ENCODE peak calls at places on chromosomes 4 and X, in five cellular contexts. Y is thoracic aorta, P is psoas muscle, O is tibial nerve, U is endothelial cell of umbilical vein. L is an unnamed sample. For H3K36me3, the result is how much of the 10 kb centered on the place peaks cover.

GRCh38 chr4:135240796-135241195 is 1039.2 kb upstream of the PABPC4L start:
- DNase-seq in U (no peak), P (no peak), Y (no peak), O (no peak), L (peak)

GRCh38 chr4:151700566-151701316 is 60.1 kb downstream of the GATB start:
- DNase-seq in O (no peak), Y (no peak), P (no peak), U (no peak), L (no peak)

GRCh38 chr4:4269856-4270255 is 20.1 kb downstream of the LYAR start:
- DNase-seq in P (no peak), U (peak), Y (no peak), O (no peak), L (no peak)

GRCh38 chr4:86653237-86653865 is 59.2 kb downstream of the PTPN13 start:
- DNase-seq in P (no peak), O (no peak), U (peak), Y (no peak), L (no peak)

GRCh38 chr4:185201983-185202962 is 1.5 kb downstream of the CFAP97 start:
- DNase-seq in Y (no peak), U (peak), O (no peak), P (no peak), L (no peak)

GRCh38 chrX:34341258-34341657 is 209.1 kb upstream of the FAM47A start:
- DNase-seq in Y (no peak), P (no peak), O (no peak), U (peak), L (no peak)

GRCh38 chr4:33067221-33067620 is 2347.1 kb downstream of the PCDH7 start:
- DNase-seq in Y (no peak), O (no peak), U (no peak), P (no peak), L (no peak)

GRCh38 chr4:17510582-17510981 is 1.3 kb downstream of the QDPR start:
- DNase-seq in Y (no peak), O (no peak), U (no peak), P (no peak), L (no peak)

GRCh38 chrX:136168929-136169735 is 21.8 kb downstream of the FHL1 start:
- DNase-seq in Y (peak), O (no peak), P (peak), U (peak), L (no peak)

GRCh38 chr4:120636120-120636630 is 286.4 kb downstream of the PRDM5 start:
- DNase-seq in Y (no peak), O (no peak), P (no peak), U (no peak), L (no peak)

GRCh38 chr4:173360587-173361221 is 10.1 kb upstream of the SAP30 start:
- DNase-seq in Y (no peak), P (no peak), U (peak), O (no peak), L (no peak)

GRCh38 chr4:124529131-124529530 is 183.4 kb downstream of the ANKRD50 start:
- DNase-seq in O (no peak), Y (no peak), P (no peak), U (no peak), L (peak)

GRCh38 chr4:173057906-173058305 is 110.7 kb upstream of the GALNT7 start:
- DNase-seq in Y (no peak), O (no peak), U (peak), P (no peak), L (no peak)

GRCh38 chr4:71586087-71586763 is 197.7 kb downstream of the GC start:
- DNase-seq in P (no peak), O (no peak), Y (no peak), U (no peak), L (no peak)

GRCh38 chrX:138026211-138026610 is 460.3 kb downstream of the ZIC3 start:
- DNase-seq in U (no peak), O (no peak), P (no peak), Y (no peak), L (no peak)

GRCh38 chr4:158805628-158806471 is 37.0 kb downstream of the FNIP2 start:
- DNase-seq in O (no peak), Y (no peak), U (no peak), P (no peak), L (no peak)

GRCh38 chrX:136214551-136214950 is 36.6 kb downstream of the MAP7D3 start:
- DNase-seq in O (no peak), Y (no peak), P (no peak), U (peak), L (no peak)

GRCh38 chr4:103895876-103896465 is 176.2 kb upstream of the TACR3 start:
- DNase-seq in Y (no peak), U (no peak), P (no peak), O (no peak), L (no peak)

GRCh38 chr4:83535520-83535944 is 376 bp upstream of the GPAT3 start:
- DNase-seq in O (no peak), U (peak), P (peak), Y (no peak), L (no peak)

GRCh38 chrX:107739541-107739940 is 36.0 kb downstream of the TSC22D3 start:
- DNase-seq in U (no peak), P (no peak), Y (no peak), O (no peak), L (no peak)

GRCh38 chr4:29805871-29806480 is 914.2 kb upstream of the PCDH7 start:
- DNase-seq in O (no peak), Y (no peak), P (no peak), U (no peak), L (peak)

GRCh38 chr4:98657531-98658286 is 702 bp downstream of the TSPAN5 start:
- DNase-seq in P (peak), Y (no peak), O (no peak), U (peak), L (no peak)

GRCh38 chrX:104621781-104622180 is 55.8 kb downstream of the IL1RAPL2 start:
- DNase-seq in Y (no peak), P (no peak), U (no peak), O (no peak), L (no peak)

GRCh38 chr4:114378306-114378903 is 220.2 kb upstream of the UGT8 start:
- DNase-seq in P (no peak), Y (no peak), U (peak), O (no peak), L (no peak)

GRCh38 chr4:15855804-15856475 is 77.8 kb downstream of the CD38 start:
- DNase-seq in Y (no peak), O (peak), U (no peak), P (peak), L (peak)

GRCh38 chrX:49880668-49881067 is 1.4 kb downstream of the USP27X start:
- DNase-seq in O (no peak), P (no peak), U (no peak), Y (no peak), L (no peak)

GRCh38 chrX:9995855-9996339 is 28.7 kb downstream of the CLDN34 start:
- DNase-seq in O (peak), U (peak), Y (peak), P (peak), L (no peak)

GRCh38 chrX:69152398-69152797 is 12.9 kb downstream of the PJA1 start:
- DNase-seq in Y (no peak), P (no peak), O (no peak), U (no peak), L (no peak)

GRCh38 chrX:24260827-24261550 is 52.9 kb downstream of the SUPT20HL2 start:
- DNase-seq in U (peak), Y (no peak), O (no peak), P (no peak), L (no peak)

GRCh38 chrX:148536961-148537360 is 36.5 kb downstream of the AFF2 start:
- DNase-seq in Y (no peak), O (no peak), U (no peak), P (no peak), L (no peak)

GRCh38 chrX:130994671-130995070 is 63.5 kb upstream of the ARHGAP36 start:
- DNase-seq in P (no peak), Y (no peak), U (peak), O (no peak), L (peak)

GRCh38 chr4:25441519-25442117 is 64.6 kb downstream of the ANAPC4 start:
- DNase-seq in P (no peak), U (peak), O (no peak), Y (no peak), L (no peak)

GRCh38 chrX:103250977-103251376 is 4.0 kb downstream of the TCEAL8 start:
- DNase-seq in U (no peak), Y (no peak), O (no peak), P (no peak), L (no peak)

GRCh38 chrX:50448565-50448964 is 22.1 kb downstream of the DGKK start:
- DNase-seq in O (no peak), P (no peak), Y (no peak), U (no peak), L (no peak)

GRCh38 chr4:158799013-158799770 is 30.4 kb downstream of the FNIP2 start:
- DNase-seq in P (no peak), O (no peak), Y (no peak), U (no peak), L (no peak)

GRCh38 chr4:45629717-45630116 is 494.1 kb downstream of the GABRG1 start:
- DNase-seq in O (no peak), P (no peak), U (no peak), Y (no peak), L (no peak)

GRCh38 chr4:119678761-119679160 is 50.2 kb upstream of the PDE5A start:
- DNase-seq in P (no peak), U (no peak), Y (no peak), O (no peak), L (no peak)

GRCh38 chr4:146310319-146311021 is 96.1 kb downstream of the REELD1 start:
- DNase-seq in P (no peak), U (no peak), O (no peak), Y (no peak), L (no peak)

GRCh38 chr4:14168919-14169318 is 541.4 kb upstream of the BOD1L1 start:
- DNase-seq in P (no peak), O (no peak), Y (no peak), U (peak), L (no peak)

GRCh38 chr4:94561249-94562024 is 109.7 kb downstream of the PDLIM5 start:
- DNase-seq in O (no peak), Y (no peak), U (peak), P (no peak), L (no peak)
- H3K27ac ChIP-seq in O (peak), Y (peak), U (peak), P (peak), L (no peak)

DNA sequence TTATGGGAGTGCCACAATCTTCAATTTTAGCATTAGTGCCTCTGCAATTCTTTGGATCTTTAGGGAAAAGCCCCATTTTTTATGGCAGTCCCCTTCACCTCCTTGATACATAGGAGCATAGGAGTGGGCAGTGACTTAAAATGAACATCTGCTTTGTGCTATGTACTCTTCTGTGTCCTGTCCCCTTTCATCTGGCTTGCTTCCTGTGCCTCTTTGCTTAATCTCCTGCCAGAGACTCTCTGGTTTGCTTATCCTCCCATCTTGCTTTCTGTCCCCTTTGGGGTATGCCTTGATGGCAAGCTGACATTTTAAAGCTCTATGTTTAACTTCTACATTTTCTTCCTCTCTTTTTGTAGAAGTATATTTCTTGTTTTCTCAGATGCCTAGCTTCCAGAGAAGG is 12.3 kb downstream of the PGK1 start:
- DNase-seq in P (no peak), O (no peak), U (no peak), Y (no peak), L (no peak)
- H3K36me3 ChIP-seq in P (under half), O (under half), U (under half), Y (under half), L (half or more)

GRCh38 chr4:169334335-169334734 is 63.6 kb upstream of the SH3RF1 start:
- DNase-seq in O (no peak), U (no peak), P (no peak), Y (no peak), L (no peak)
- H3K27ac ChIP-seq in O (no peak), U (no peak), P (no peak), Y (no peak), L (no peak)

GRCh38 chr4:5751918-5752802 is 41.2 kb downstream of the EVC start:
- DNase-seq in O (no peak), Y (no peak), U (peak), P (no peak), L (no peak)
- H3K36me3 ChIP-seq in O (under half), Y (half or more), U (under half), P (under half), L (under half)

DNA sequence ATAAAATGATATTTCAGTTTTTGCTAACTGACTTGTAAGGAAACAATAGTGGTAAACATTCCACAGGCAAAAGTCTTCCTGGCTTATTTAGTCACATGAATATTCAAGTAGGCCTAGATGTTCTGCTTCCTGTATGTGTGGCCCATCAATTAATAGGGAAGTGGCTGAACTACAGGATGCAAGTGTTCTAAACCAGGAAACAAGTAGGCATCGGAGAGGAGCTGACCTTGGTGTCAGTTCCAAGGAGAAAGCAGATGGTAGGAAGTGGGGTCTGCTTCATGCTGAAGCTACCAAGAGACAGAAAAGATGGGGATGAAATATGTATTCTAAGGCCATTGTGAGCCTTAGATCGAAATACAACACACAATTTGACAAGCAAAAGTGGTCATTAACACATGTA is 149.7 kb downstream of the ANTXR2 start:
- DNase-seq in P (no peak), O (no peak), U (peak), Y (no peak), L (no peak)
- H3K27ac ChIP-seq in P (no peak), O (no peak), U (no peak), Y (no peak), L (no peak)

GRCh38 chr4:94574050-94574449 is 122.3 kb downstream of the PDLIM5 start:
- DNase-seq in U (no peak), O (no peak), P (no peak), Y (no peak), L (no peak)
- H3K36me3 ChIP-seq in U (under half), O (under half), P (under half), Y (under half), L (under half)

GRCh38 chr4:164412246-164412645 is 341.7 kb upstream of the SMIM31 start:
- DNase-seq in O (no peak), Y (no peak), P (no peak), U (no peak), L (no peak)
- H3K27ac ChIP-seq in O (no peak), Y (no peak), P (no peak), U (no peak), L (peak)

GRCh38 chrX:101357166-101357795 is 8.7 kb upstream of the TIMM8A start:
- DNase-seq in U (no peak), Y (no peak), O (no peak), P (no peak), L (no peak)

GRCh38 chrX:101362757-101363156 is 14.2 kb upstream of the TIMM8A start:
- DNase-seq in U (peak), P (no peak), Y (no peak), O (no peak), L (no peak)

GRCh38 chrX:101359966-101360365 is 11.4 kb upstream of the TIMM8A start:
- DNase-seq in P (no peak), Y (no peak), O (no peak), U (no peak), L (no peak)

DNA sequence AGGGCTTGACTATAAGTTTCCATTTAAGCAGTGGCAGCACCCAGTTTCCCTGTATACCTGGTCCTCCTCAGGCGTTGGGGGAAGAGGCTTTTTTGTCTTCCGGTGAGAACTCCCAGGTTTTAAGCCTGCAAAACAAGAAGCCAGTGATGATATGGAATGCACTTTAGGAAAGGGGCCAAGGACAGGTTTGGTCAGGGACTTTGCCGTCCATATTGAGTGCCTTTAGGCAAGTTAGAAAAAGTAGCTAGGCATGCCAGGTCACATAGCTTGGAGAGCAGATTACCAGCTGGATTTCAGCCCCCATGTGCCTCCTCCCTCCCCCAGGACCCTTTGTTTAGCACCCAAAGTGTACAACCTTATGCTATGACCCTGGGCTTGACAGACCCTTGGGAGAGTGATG is 13.6 kb upstream of the TIMM8A start:
- DNase-seq in O (no peak), P (no peak), Y (no peak), U (no peak), L (no peak)
- H3K36me3 ChIP-seq in O (under half), P (under half), Y (under half), U (under half), L (under half)

GRCh38 chrX:40524423-40524822 is 56.3 kb upstream of the ATP6AP2 start:
- DNase-seq in Y (no peak), P (no peak), O (no peak), U (no peak), L (no peak)

GRCh38 chrX:40526412-40526811 is 54.4 kb upstream of the ATP6AP2 start:
- DNase-seq in Y (no peak), P (no peak), U (no peak), O (no peak), L (no peak)

GRCh38 chrX:40521868-40522450 is 58.8 kb upstream of the ATP6AP2 start:
- DNase-seq in O (no peak), Y (no peak), U (no peak), P (no peak), L (no peak)

GRCh38 chrX:40527543-40527942 is 53.2 kb upstream of the ATP6AP2 start:
- DNase-seq in Y (no peak), O (no peak), U (no peak), P (no peak), L (no peak)

DNA sequence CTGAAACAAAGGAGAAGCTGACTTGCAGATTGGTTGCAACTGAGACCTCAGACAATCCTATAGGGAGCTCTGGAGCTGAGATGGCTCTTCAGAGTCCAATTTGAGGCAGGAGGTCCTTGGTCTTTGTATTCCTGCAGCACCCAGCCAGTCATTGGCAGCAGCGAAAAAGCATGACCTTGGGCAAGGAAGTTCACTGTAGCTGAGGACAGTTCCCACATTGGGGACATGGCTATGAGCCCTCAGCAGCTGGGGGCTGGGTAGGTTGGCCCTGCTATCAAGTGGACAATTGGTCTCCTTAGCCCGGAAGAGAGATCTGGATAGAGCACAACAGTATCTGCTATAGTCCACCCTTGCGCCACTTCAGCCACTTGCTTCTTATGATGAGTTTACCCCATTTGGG is 56.9 kb upstream of the ATP6AP2 start:
- DNase-seq in P (no peak), O (no peak), Y (no peak), U (no peak), L (no peak)
- H3K27ac ChIP-seq in P (no peak), O (no peak), Y (no peak), U (no peak), L (no peak)

DNA sequence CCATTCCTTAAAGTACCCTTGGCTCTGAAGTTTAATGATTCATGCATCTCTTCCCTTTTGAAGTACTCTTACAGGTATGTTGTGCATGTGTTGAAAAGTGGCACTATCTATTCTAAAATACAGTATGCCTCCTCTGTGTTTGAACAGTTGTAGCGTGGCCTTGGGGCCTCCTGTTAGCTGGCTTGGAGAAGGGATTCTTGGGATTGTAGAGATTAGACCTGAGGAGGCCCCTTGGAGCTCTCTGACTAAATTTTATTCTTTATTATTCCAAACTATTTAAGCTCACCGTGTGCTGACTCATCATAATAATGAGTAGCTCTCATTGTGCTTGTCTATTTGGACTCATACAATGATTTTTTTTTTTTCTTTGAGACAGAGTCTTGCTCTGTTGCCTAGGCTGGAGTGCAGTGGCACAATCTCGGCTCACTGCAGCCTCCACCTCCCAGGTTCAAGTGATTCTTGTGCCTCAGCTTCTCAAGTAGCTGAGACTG is 38.5 kb downstream of the HTT start:
- DNase-seq in Y (no peak), O (no peak), U (peak), P (no peak), L (no peak)
- H3K36me3 ChIP-seq in Y (under half), O (under half), U (under half), P (under half), L (half or more)

L was measured in SK-N-MC.